ENCODE peak calls at places on chromosome 20, in four cellular contexts. H, E, C and F are unnamed samples. For H3K4me1, the result is how much of the 10 kb centered on the place peaks cover.

GRCh38 chr20:60242836-60243520 is 284.8 kb downstream of the CDH26 start:
- DNase-seq in H (no peak), E (no peak), C (no peak), F (no peak)

GRCh38 chr20:36421641-36422040 is 115.5 kb downstream of the DLGAP4 start:
- DNase-seq in E (no peak), C (no peak), H (no peak), F (no peak)

GRCh38 chr20:49276201-49276894 is 1.5 kb downstream of the ZNFX1 start:
- DNase-seq in E (no peak), C (no peak), H (no peak), F (peak)

GRCh38 chr20:48629069-48629959 is 198.5 kb downstream of the PREX1 start:
- DNase-seq in E (no peak), H (no peak), C (no peak), F (no peak)

GRCh38 chr20:6057139-6057538 is 3.3 kb upstream of the LRRN4 start:
- DNase-seq in H (no peak), C (no peak), E (no peak), F (no peak)

GRCh38 chr20:4601630-4602296 is 119.9 kb upstream of the PRND start:
- DNase-seq in H (no peak), E (peak), C (no peak), F (peak)

GRCh38 chr20:45910670-45911485 is 1.1 kb downstream of the PLTP start:
- DNase-seq in H (peak), E (peak), C (peak), F (peak)

GRCh38 chr20:49330701-49331614 is 53.1 kb upstream of the ZNFX1 start:
- DNase-seq in E (no peak), C (no peak), H (no peak), F (no peak)

GRCh38 chr20:25011831-25012241 is 19.3 kb upstream of the APMAP start:
- DNase-seq in C (peak), E (no peak), H (no peak), F (no peak)

GRCh38 chr20:60453847-60454246 is 495.6 kb downstream of the CDH26 start:
- DNase-seq in H (no peak), C (no peak), E (no peak), F (no peak)

GRCh38 chr20:16001286-16001685 is 572.0 kb downstream of the KIF16B start:
- DNase-seq in C (no peak), H (no peak), E (no peak), F (no peak)

GRCh38 chr20:18380908-18381529 is 85.8 kb downstream of the DZANK1 start:
- DNase-seq in C (no peak), E (no peak), H (no peak), F (no peak)

GRCh38 chr20:34615477-34615876 is 57.0 kb downstream of the MAP1LC3A start:
- DNase-seq in C (no peak), H (no peak), E (no peak), F (no peak)

GRCh38 chr20:10368702-10369041 is 65.3 kb downstream of the MKKS start:
- DNase-seq in C (no peak), E (no peak), H (no peak), F (no peak)

GRCh38 chr20:59779656-59780380 is 153.6 kb downstream of the SYCP2 start:
- DNase-seq in E (no peak), H (no peak), C (no peak), F (no peak)

GRCh38 chr20:57672953-57673575 is 36.8 kb downstream of the PMEPA1 start:
- DNase-seq in E (no peak), C (no peak), H (no peak), F (no peak)
- TF ChIP-seq POLR2A in E (no peak), C (no peak), H (no peak), F (no peak)

DNA sequence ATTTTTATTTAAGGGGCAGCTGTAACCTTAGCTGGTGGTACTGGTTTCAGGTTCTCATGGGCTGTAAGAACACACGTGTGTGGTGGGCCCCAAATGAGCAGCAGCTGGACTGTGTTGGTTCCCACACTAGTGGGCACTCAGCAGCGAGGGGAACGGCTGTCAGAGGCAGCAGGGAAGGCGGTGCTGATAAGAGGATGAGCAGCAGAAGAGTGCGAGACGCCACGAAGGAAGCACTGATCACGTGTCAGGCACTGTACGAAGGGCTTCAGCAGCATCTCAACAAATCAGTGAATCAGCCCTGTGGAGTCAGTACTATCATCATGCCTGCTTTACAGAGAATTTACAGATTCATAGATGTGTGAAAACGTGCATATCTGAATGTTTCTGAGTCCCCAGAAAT is 41.0 kb upstream of the EMILIN3 start:
- DNase-seq in E (no peak), C (no peak), H (no peak), F (no peak)
- H3K4me1 ChIP-seq in E (under half), C (under half), H (under half), F (under half)

GRCh38 chr20:50655325-50655880 is 35.9 kb downstream of the RIPOR3 start:
- DNase-seq in H (no peak), C (peak), E (peak), F (peak)
- TF ChIP-seq POLR2A in H (no peak), C (peak), E (peak), F (no peak)

DNA sequence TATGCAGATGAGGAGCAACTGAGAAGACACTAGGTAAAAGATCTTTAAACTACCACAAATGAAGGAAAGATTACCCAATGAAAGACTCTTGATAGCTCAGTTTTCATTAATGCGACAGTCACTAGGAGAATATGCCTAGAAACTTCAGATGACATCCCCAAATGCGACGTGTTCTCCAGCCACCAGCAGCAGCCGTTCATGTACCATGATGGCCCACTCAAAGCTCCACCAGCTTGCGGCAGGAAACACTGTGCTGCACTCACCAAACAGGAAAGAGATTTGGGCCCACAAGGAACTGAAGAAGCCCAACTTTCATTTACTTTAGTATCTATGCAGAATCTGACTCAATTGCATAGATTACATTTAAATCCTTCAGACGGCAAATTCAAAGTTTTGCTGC is 7.5 kb downstream of the DIDO1 start:
- DNase-seq in E (no peak), H (no peak), C (no peak), F (no peak)
- H3K4me1 ChIP-seq in E (half or more), H (half or more), C (under half), F (half or more)

GRCh38 chr20:62137092-62137384 is 6.2 kb downstream of the PSMA7 start:
- DNase-seq in H (no peak), C (no peak), E (no peak), F (no peak)

GRCh38 chr20:62135573-62136266 is 7.5 kb downstream of the PSMA7 start:
- DNase-seq in E (no peak), H (no peak), C (no peak), F (no peak)

GRCh38 chr20:62138204-62138543 is 5.0 kb downstream of the PSMA7 start:
- DNase-seq in C (no peak), E (no peak), H (no peak), F (no peak)

GRCh38 chr20:62137478-62138203 is 5.6 kb downstream of the PSMA7 start:
- DNase-seq in H (no peak), E (no peak), C (no peak), F (no peak)

DNA sequence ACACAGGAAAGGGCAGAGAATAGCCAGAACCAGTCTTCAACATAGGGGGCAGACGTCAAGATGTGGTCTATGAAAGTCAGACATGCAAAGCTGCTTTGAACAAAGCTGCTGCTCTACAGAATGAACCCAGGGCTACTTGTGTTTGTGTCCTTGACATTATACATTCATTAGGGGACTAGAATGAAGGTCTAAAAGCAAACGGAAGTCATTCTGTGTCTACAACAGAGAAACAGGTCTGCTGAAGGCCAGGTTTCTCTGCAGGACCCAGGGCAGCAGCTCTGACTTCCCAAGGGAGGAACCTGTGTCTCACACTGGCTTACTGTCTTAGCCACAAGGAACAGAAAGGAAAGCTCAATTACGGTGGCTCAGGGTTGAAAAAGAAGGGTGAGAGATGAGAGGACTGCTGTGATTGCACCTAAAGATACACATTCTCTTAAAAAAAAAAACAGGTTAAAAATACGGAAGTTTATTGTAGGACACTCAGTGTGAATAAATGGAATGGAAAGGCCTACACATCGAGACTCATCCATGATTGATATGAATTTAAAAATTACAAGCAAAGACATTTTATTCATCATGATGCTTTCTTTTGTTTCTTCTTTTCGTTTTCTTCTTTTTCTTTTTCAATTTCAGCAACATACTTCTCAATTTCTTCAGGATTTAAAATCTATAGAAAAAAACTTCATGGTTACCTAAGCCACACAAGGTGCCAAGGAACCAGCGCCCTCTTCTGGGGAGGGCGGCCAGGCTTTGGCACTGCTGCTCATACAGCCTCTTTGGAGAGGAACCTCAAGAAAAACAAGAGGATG is 6.7 kb downstream of the PSMA7 start:
- DNase-seq in C (peak), H (peak), E (no peak), F (peak)
- TF ChIP-seq POLR2A in C (no peak), H (no peak), E (no peak), F (no peak)